ENCODE peak calls at places on chromosomes 1 and 21, in eight cellular contexts. X is cardiac muscle cell, Y is HCT116, S is fibroblast of pulmonary artery, K is transverse colon, W is heart left ventricle, U is ovary, A is spleen. Z is an unnamed sample.

GRCh38 chr1:83845437-83846071 is 153.4 kb downstream of the TTLL7 start:
- DNase-seq in U (no peak), W (no peak), X (no peak), A (no peak), Y (no peak), K (no peak), S (peak), Z (no peak)

GRCh38 chr1:154344977-154345837 is 19.9 kb downstream of the ATP8B2 start:
- DNase-seq in Y (no peak), K (peak), W (no peak), X (peak), A (peak), U (peak), S (peak), Z (no peak)

GRCh38 chr1:86965827-86966182 is 51.4 kb downstream of the HS2ST1 start:
- DNase-seq in Y (no peak), U (no peak), X (no peak), S (no peak), W (no peak), K (no peak), A (no peak), Z (no peak)

GRCh38 chr21:45735259-45736000 is 91.9 kb downstream of the PCBP3 start:
- DNase-seq in A (no peak), U (no peak), Y (no peak), K (no peak), W (no peak), X (peak), S (no peak), Z (no peak)

GRCh38 chr1:201016211-201016651 is 7.3 kb downstream of the KIF21B start:
- DNase-seq in W (no peak), U (peak), X (peak), S (peak), Y (no peak), A (peak), K (peak), Z (no peak)

GRCh38 chr1:108038837-108039236 is 73.9 kb upstream of the VAV3 start:
- DNase-seq in K (no peak), A (no peak), U (no peak), S (no peak), X (no peak), Y (no peak), W (no peak), Z (no peak)

GRCh38 chr1:3053366-3053980 is 15.5 kb upstream of the PRDM16 start:
- DNase-seq in K (no peak), X (no peak), A (peak), Y (no peak), W (no peak), S (no peak), U (no peak), Z (no peak)

GRCh38 chr1:227791425-227792090 is 23.9 kb upstream of the PRSS38 start:
- DNase-seq in S (no peak), K (no peak), W (no peak), A (no peak), Y (no peak), U (no peak), X (no peak), Z (no peak)

GRCh38 chr1:111097356-111098099 is 42.4 kb downstream of the DRAM2 start:
- DNase-seq in X (no peak), Y (no peak), K (no peak), S (no peak), A (no peak), W (no peak), U (no peak), Z (peak)

GRCh38 chr1:67572594-67573221 is 112.3 kb upstream of the GADD45A start:
- DNase-seq in Y (no peak), U (no peak), X (no peak), K (peak), S (no peak), W (peak), A (no peak), Z (no peak)

GRCh38 chr1:206784471-206784903 is 12.2 kb upstream of the IL10 start:
- DNase-seq in K (peak), W (no peak), Y (no peak), A (peak), U (no peak), X (no peak), S (no peak), Z (no peak)

GRCh38 chr1:98340511-98340910 is 321.0 kb upstream of the SNX7 start:
- DNase-seq in U (no peak), W (no peak), Y (no peak), K (no peak), A (no peak), X (no peak), S (peak), Z (no peak)

GRCh38 chr1:98333936-98334335 is 327.6 kb upstream of the SNX7 start:
- DNase-seq in X (no peak), K (no peak), W (no peak), U (no peak), Y (no peak), S (no peak), A (no peak), Z (no peak)

GRCh38 chr1:98331718-98332311 is 329.7 kb upstream of the SNX7 start:
- DNase-seq in U (no peak), S (no peak), A (no peak), W (no peak), Y (no peak), K (no peak), X (no peak), Z (no peak)

GRCh38 chr1:98333406-98333805 is 328.1 kb upstream of the SNX7 start:
- DNase-seq in Y (no peak), K (no peak), U (no peak), A (no peak), W (no peak), S (no peak), X (no peak), Z (no peak)

DNA sequence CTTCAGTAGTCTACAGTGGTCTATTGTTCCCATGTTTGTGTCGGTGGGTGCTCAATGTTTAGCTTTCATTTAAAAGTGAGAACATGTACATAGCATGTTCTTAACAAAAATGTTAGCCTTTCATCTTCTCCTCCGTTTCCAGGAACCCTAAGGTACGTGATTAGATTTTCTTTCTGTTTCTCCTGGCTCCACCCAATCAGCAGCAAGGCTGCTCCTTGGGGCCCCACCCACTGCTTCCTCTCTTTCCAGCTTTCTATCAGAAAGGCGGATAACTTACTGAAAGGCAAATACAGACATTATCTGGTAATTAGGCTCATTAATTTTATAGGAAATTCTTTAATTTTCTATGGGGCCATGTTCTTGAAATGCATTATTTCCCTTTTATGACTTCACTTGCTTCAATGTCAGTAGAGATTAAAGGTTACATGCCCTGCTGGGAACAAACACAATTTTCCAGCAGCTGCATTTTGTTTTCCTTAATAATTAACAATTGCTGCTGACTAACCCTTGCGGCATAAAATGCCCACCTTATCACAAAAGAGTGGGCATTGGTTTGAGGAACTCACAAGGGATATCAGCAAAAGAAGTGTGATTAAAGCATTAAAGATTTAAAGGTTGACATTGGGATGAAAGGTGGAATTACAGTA is 324.9 kb upstream of the SNX7 start:
- DNase-seq in X (no peak), S (no peak), Y (no peak), W (no peak), K (peak), A (no peak), U (no peak), Z (no peak)
- H3K4me3 ChIP-seq in X (no peak), S (no peak), Y (no peak), W (no peak), K (no peak), A (no peak), U (no peak), Z (peak)

GRCh38 chr1:8082945-8083344 is 56.8 kb upstream of the ERRFI1 start:
- DNase-seq in Y (no peak), A (no peak), X (peak), W (peak), K (no peak), S (peak), U (no peak), Z (no peak)
- TF ChIP-seq CTCF in Y (no peak), A (no peak), X (no peak), W (no peak), K (no peak), S (no peak), U (no peak), Z (no peak)

DNA sequence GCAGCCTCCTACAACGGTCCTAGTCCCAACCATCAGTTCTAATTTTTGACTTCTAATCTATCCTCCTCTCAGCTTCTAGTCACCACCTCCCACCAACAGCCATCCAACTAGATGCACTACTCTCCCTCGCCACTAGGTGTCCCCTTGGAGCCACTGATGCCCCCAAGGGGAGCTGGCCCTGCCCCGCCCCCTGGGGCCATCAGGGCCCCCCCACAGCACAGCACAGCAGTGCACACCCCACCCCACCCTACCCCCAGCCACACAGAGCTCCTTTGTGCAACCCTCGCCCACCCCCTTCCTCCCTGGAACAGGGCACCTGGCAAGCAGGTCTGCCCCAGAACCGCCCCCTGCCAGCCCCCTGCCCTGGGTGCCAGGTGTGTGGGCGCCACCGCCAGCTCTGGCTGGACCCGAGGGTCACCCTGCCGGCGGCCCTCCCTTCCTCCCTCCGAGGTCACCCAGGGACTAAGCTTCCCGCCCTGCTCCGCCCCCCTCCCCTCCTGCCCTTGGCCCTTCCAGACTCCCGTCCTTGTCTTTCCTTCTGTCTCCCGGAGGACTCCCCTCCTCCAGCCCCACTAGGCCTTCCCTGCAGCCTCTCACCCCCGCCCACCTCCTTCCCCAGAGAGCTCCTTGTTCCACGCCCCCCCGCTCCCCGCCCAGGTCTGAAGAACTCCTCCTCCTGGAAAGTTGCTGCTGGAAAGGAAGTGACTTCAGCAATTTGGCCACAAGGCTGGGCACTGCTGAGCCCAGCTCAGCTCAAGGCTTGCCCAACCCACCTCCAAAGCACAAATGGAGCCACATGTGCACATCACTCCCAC is 47.0 kb downstream of the AHDC1 start:
- DNase-seq in A (peak), Y (peak), U (peak), K (peak), W (peak), S (peak), X (peak), Z (no peak)
- H3K4me3 ChIP-seq in A (no peak), Y (peak), U (no peak), K (peak), W (no peak), S (peak), X (no peak), Z (peak)

DNA sequence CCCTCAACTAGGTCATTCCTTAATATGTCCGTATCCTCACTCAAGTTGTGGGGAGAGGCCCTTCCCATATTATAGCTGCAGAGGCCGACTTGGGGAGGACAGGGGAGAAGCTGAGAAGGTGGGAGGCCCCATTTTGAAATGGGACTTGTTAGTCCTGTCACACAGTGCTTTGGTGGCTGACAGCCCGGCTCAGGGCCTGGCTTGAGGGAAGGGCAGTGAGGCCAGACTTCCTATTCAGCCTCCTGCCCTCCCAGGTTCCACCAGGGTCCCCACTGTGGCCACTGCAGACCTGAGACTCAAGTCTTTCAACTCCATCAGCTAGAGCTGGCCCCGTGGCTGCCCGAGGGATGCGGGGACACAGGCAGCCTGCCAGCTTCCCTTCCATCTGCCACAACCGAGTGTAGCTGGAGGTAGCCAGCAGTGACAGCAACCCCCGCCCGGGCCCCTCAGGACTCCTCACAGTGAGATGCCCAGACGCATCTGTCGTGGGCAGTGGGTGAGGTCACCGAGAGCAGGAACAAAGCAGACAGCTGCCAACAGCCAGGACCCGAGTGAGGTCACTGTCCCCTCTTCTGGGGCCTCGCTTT is 36.9 kb downstream of the SIM2 start:
- DNase-seq in X (no peak), U (no peak), W (no peak), S (no peak), K (no peak), Y (no peak), A (peak), Z (no peak)
- TF ChIP-seq CTCF in X (no peak), U (no peak), W (no peak), S (no peak), K (no peak), Y (no peak), A (no peak), Z (no peak)

GRCh38 chr1:239998312-239998649 is 93.4 kb upstream of the FMN2 start:
- DNase-seq in X (no peak), K (no peak), A (no peak), S (no peak), W (no peak), U (no peak), Y (no peak), Z (no peak)
- H3K4me3 ChIP-seq in X (peak), K (peak), A (peak), S (no peak), W (no peak), U (no peak), Y (no peak), Z (peak)

Z was measured in epithelial cell of proximal tubule.